ENCODE peak calls at places on chromosomes 12 and 14, in five cellular contexts. J is left lung, B is A549, M is A673, S is IMR-90. L is an unnamed sample.

GRCh38 chr12:111425655-111426054 is 19.9 kb downstream of the SH2B3 start:
- DNase-seq in J (no peak), B (no peak), M (no peak), S (peak; percentile 39), L (no peak)

GRCh38 chr12:49301759-49302158 is 6.8 kb downstream of the PRPH start:
- DNase-seq in J (no peak), B (no peak), M (no peak), S (no peak), L (no peak)

GRCh38 chr12:47222960-47223847 is 143.4 kb upstream of the AMIGO2 start:
- DNase-seq in J (no peak), B (no peak), M (peak; percentile 82), S (no peak), L (no peak)

GRCh38 chr14:104602315-104602932 is 2.1 kb downstream of the TMEM179 start:
- DNase-seq in J (peak; percentile 43), B (no peak), M (no peak), S (no peak), L (no peak)

GRCh38 chr14:37195327-37195726 is 2.4 kb upstream of the MIPOL1 start:
- DNase-seq in J (no peak), B (no peak), M (no peak), S (peak; percentile 87), L (no peak)

GRCh38 chr12:49098035-49098451 is 3.4 kb upstream of the DHH start:
- DNase-seq in J (no peak), B (peak; percentile 74), M (peak; percentile 67), S (peak; percentile 30), L (peak; percentile 29)

GRCh38 chr12:105214670-105215375 is 21.2 kb downstream of the APPL2 start:
- DNase-seq in J (no peak), B (no peak), M (no peak), S (no peak), L (peak; percentile 36)

GRCh38 chr14:89750206-89750867 is 204.2 kb downstream of the EFCAB11 start:
- DNase-seq in J (no peak), B (no peak), M (no peak), S (peak; percentile 68), L (no peak)

GRCh38 chr14:71539660-71540285 is 392.5 kb upstream of the RGS6 start:
- DNase-seq in J (no peak), B (no peak), M (peak; percentile 81), S (no peak), L (peak; percentile 15)

GRCh38 chr12:68932701-68933563 is at the start of gene CPM:
- DNase-seq in J (peak; percentile 98), B (peak; percentile 78), M (peak; percentile 52), S (peak; percentile 25), L (peak; percentile 27)

GRCh38 chr12:119088917-119089667 is 89.6 kb upstream of the HSPB8 start:
- DNase-seq in J (no peak), B (no peak), M (no peak), S (no peak), L (no peak)

GRCh38 chr12:112850343-112850742 is 56.4 kb upstream of the OAS1 start:
- DNase-seq in J (no peak), B (no peak), M (no peak), S (no peak), L (no peak)

GRCh38 chr14:83071888-83072501 is 1538.3 kb upstream of the SEL1L start:
- DNase-seq in J (no peak), B (no peak), M (peak; percentile 79), S (peak; percentile 19), L (no peak)

GRCh38 chr14:96053236-96053599 is 14.1 kb downstream of the C14orf132 start:
- DNase-seq in J (no peak), B (no peak), M (no peak), S (no peak), L (no peak)

DNA sequence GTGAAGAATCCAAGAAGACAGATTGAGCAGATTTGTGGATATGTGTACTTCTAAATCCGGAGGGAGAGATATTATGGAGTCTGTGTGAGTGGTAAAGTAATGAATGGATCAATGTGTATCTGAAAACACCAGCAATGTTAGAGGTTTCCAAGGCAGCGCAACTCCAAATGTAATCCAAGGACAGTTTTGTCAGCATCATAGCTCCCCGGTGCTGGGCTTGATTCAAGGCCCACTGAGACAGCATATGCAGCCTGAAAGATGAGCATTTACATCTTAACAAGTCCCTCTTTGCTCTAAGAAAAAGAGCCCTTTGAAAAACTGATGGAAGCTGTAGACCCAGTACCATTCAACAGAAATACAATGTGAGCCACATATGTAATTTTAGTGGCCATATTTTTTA is 38.3 kb upstream of the FRMD6 start:
- DNase-seq in J (no peak), B (no peak), M (no peak), S (no peak), L (no peak)
- H3K4me1 ChIP-seq in J (no peaks in the 10 kb centered on the region), B (peaks cover 26% of the 10 kb centered on the region), M (no peaks in the 10 kb centered on the region), S (peaks cover 23% of the 10 kb centered on the region), L (no peaks in the 10 kb centered on the region)

GRCh38 chr12:54936736-54937135 is 47.8 kb downstream of the TESPA1 start:
- DNase-seq in J (no peak), B (no peak), M (no peak), S (no peak), L (no peak)
- H3K4me3 ChIP-seq in J (no peak overlapping the region), B (no peak overlapping the region), M (no peak overlapping the region), S (no peak overlapping the region), L (no peak overlapping the region)

GRCh38 chr12:109706747-109707469 is 6.7 kb upstream of the FAM222A start:
- DNase-seq in J (no peak), B (no peak), M (no peak), S (no peak), L (peak; percentile 68)
- H3K4me1 ChIP-seq in J (no peaks in the 10 kb centered on the region), B (peaks cover 16% of the 10 kb centered on the region), M (no peaks in the 10 kb centered on the region), S (no peaks in the 10 kb centered on the region), L (peaks cover 4% of the 10 kb centered on the region)

GRCh38 chr14:75247286-75247922 is 31.2 kb upstream of the FOS start:
- DNase-seq in J (no peak), B (no peak), M (peak; percentile 51), S (no peak), L (no peak)
- H3K4me3 ChIP-seq in J (no peak overlapping the region), B (no peak overlapping the region), M (no peak overlapping the region), S (no peak overlapping the region), L (no peak overlapping the region)

GRCh38 chr14:22549304-22549962 is 39.6 kb downstream of the DAD1 start:
- DNase-seq in J (no peak), B (no peak), M (no peak), S (no peak), L (no peak)

GRCh38 chr14:22549981-22550670 is 38.9 kb downstream of the DAD1 start:
- DNase-seq in J (no peak), B (no peak), M (peak; percentile 97), S (peak; percentile 63), L (no peak)

GRCh38 chr14:22546722-22547071 is 42.3 kb downstream of the DAD1 start:
- DNase-seq in J (no peak), B (no peak), M (no peak), S (no peak), L (no peak)

GRCh38 chr14:22547309-22547947 is 41.6 kb downstream of the DAD1 start:
- DNase-seq in J (no peak), B (no peak), M (no peak), S (no peak), L (no peak)

GRCh38 chr14:22547948-22548750 is 40.9 kb downstream of the DAD1 start:
- DNase-seq in J (no peak), B (no peak), M (no peak), S (no peak), L (no peak)
- H3K4me1 ChIP-seq in J (peaks cover 6% of the 10 kb centered on the region), B (no peaks in the 10 kb centered on the region), M (peaks cover 94% of the 10 kb centered on the region), S (peaks cover 24% of the 10 kb centered on the region), L (no peaks in the 10 kb centered on the region)

GRCh38 chr12:6938353-6939186 is 5.0 kb upstream of the RNU7-1 start:
- DNase-seq in J (peak; percentile 76), B (no peak), M (no peak), S (no peak), L (no peak)
- H3K4me3 ChIP-seq in J (peak overlapping the region; percentile 63), B (peak overlapping the region; percentile 24), M (peak overlapping the region; percentile 62), S (peak overlapping the region; percentile 46), L (peak overlapping the region; percentile 67)

GRCh38 chr14:68518180-68518579 is 274.7 kb downstream of the ZFP36L1 start:
- DNase-seq in J (no peak), B (no peak), M (no peak), S (no peak), L (no peak)

GRCh38 chr14:68521557-68521901 is 271.3 kb downstream of the ZFP36L1 start:
- DNase-seq in J (no peak), B (no peak), M (no peak), S (no peak), L (no peak)

GRCh38 chr14:68520637-68521556 is 272.0 kb downstream of the ZFP36L1 start:
- DNase-seq in J (no peak), B (peak; percentile 25), M (no peak), S (no peak), L (no peak)

GRCh38 chr14:68518910-68519686 is 273.8 kb downstream of the ZFP36L1 start:
- DNase-seq in J (no peak), B (no peak), M (peak; percentile 18), S (peak; percentile 63), L (no peak)

GRCh38 chr14:68519788-68520187 is 273.1 kb downstream of the ZFP36L1 start:
- DNase-seq in J (no peak), B (no peak), M (no peak), S (no peak), L (no peak)
- H3K4me1 ChIP-seq in J (peaks cover 22% of the 10 kb centered on the region), B (peaks cover 29% of the 10 kb centered on the region), M (peaks cover 19% of the 10 kb centered on the region), S (peaks cover 9% of the 10 kb centered on the region), L (no peaks in the 10 kb centered on the region)

DNA sequence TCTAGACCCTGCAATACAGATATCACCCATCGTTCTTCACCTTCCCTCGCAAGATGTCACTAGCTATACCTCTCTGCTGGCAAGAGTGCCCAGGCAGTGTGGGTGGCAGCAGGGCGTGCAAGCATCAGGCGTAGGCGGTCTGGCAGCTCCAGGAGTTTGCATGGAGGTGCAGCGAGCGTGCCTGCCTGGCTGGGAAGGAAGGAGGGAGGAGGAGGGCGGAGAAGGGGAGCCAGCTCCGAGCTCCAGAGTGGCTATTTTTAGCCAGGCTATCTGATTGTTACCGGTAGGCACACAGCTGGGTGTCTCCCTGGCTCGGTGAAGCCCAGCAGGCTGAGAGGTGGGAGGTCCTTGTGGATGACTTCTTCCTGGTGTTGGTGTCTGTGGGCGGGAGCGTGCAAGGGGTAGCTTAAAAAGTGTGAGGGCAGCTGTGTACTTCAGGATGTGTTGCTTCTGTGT is 6.2 kb downstream of the FOXJ2 start:
- DNase-seq in J (peak; percentile 83), B (no peak), M (peak; percentile 75), S (peak; percentile 72), L (no peak)
- H3K4me3 ChIP-seq in J (peak overlapping the region; percentile 4), B (no peak overlapping the region), M (peak overlapping the region; percentile 30), S (peak overlapping the region; percentile 16), L (no peak overlapping the region)

GRCh38 chr14:91145396-91146160 is 31.7 kb downstream of the DGLUCY start:
- DNase-seq in J (no peak), B (no peak), M (no peak), S (no peak), L (no peak)
- H3K4me1 ChIP-seq in J (peaks cover 10% of the 10 kb centered on the region), B (peaks cover 17% of the 10 kb centered on the region), M (peaks cover 78% of the 10 kb centered on the region), S (peaks cover 9% of the 10 kb centered on the region), L (peaks cover 4% of the 10 kb centered on the region)

L was measured in HAP-1.